ENCODE peak calls at places on chromosome 6, in four cellular contexts. G is WTC11, S is HepG2, V is GM12878. A is an unnamed sample.

GRCh38 chr6:89599727-89600126 is 38.8 kb downstream of the LYRM2 start:
- DNase-seq in V (no peak), G (no peak), S (no peak), A (no peak)

GRCh38 chr6:110547266-110547964 is 71.0 kb upstream of the SLC22A16 start:
- DNase-seq in V (no peak), S (peak; percentile 74), G (no peak), A (no peak)

GRCh38 chr6:32947552-32948465 is 5.1 kb downstream of the HLA-DMA start:
- DNase-seq in S (peak; percentile 58), V (peak; percentile 56), G (peak; percentile 63), A (no peak)

GRCh38 chr6:158011478-158011920 is 29.8 kb downstream of the SYNJ2 start:
- DNase-seq in S (peak; percentile 100), G (no peak), V (no peak), A (no peak)

GRCh38 chr6:156028310-156029131 is 572.9 kb upstream of the NOX3 start:
- DNase-seq in S (no peak), V (no peak), G (no peak), A (no peak)

GRCh38 chr6:85408039-85408438 is 41.8 kb upstream of the NT5E start:
- DNase-seq in V (no peak), G (no peak), S (no peak), A (no peak)

GRCh38 chr6:15086273-15087158 is 159.4 kb upstream of the JARID2 start:
- DNase-seq in V (no peak), S (no peak), G (no peak), A (peak; percentile 41)

GRCh38 chr6:9461161-9461560 is 953.7 kb downstream of the TFAP2A start:
- DNase-seq in G (no peak), V (no peak), S (no peak), A (no peak)

GRCh38 chr6:112337209-112337638 is 9.9 kb upstream of the RFPL4B start:
- DNase-seq in G (peak; percentile 61), S (peak; percentile 50), V (no peak), A (no peak)

GRCh38 chr6:124795879-124796838 is 166.1 kb upstream of the RNF217 start:
- DNase-seq in V (no peak), G (peak; percentile 53), S (no peak), A (peak; percentile 25)
- TF ChIP-seq NR2C2 in V (no peak), G (no peak), S (no peak), A (no peak)

DNA sequence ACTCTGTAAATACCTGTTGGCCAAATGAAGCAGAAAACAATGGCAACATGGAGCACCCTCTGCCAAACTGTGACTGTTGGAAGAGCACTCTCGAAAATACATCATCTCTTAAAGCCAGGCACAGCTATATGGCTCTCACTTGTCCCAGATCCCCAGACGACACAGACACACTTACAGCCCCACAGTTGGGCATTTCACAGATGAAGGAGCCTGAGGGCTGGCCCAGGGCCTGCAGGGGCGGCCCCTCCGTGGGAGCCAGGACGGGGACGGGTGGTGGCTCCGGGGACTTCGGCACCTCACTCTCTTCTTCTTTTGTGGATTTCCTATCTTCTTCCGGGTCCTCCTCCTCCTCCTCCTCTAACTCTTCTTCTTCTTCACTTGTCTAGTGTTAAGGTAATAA is 18.4 kb upstream of the MRPS10 start:
- DNase-seq in G (no peak), S (no peak), V (no peak), A (no peak)
- TF ChIP-seq NR2C2 in G (no peak), S (no peak), V (no peak), A (no peak)

DNA sequence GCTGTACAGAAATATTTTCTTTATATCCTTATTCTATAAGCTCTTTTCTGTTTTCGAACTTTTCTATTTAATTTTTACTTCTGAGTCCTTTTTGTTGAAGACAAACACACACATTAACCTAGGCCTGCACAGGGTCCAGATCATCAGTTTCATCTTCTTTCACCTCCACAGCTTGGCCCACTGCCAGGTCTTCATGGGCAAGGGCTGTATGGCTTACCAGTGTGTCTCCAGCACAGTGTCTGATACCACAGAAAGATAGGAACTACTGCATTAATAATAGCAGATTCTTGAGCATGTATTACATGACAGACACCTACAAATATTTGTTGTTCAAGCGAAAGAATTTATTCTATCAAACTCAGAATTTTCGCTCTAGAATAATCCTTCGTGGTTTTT is 24.4 kb downstream of the QKI start:
- DNase-seq in V (no peak), G (no peak), S (peak; percentile 49), A (peak; percentile 75)
- TF ChIP-seq NR2C2 in V (no peak), G (no peak), S (no peak), A (no peak)

GRCh38 chr6:30495993-30496392 is 6.7 kb downstream of the HLA-E start:
- DNase-seq in S (no peak), V (no peak), G (no peak), A (no peak)

GRCh38 chr6:30491963-30492616 is 2.8 kb downstream of the HLA-E start:
- DNase-seq in S (no peak), V (no peak), G (no peak), A (no peak)

GRCh38 chr6:30494275-30494990 is 5.1 kb downstream of the HLA-E start:
- DNase-seq in S (no peak), G (no peak), V (no peak), A (no peak)

GRCh38 chr6:30490031-30490876 is 945 bp downstream of the HLA-E start:
- DNase-seq in S (no peak), G (peak; percentile 77), V (peak; percentile 31), A (peak; percentile 84)

DNA sequence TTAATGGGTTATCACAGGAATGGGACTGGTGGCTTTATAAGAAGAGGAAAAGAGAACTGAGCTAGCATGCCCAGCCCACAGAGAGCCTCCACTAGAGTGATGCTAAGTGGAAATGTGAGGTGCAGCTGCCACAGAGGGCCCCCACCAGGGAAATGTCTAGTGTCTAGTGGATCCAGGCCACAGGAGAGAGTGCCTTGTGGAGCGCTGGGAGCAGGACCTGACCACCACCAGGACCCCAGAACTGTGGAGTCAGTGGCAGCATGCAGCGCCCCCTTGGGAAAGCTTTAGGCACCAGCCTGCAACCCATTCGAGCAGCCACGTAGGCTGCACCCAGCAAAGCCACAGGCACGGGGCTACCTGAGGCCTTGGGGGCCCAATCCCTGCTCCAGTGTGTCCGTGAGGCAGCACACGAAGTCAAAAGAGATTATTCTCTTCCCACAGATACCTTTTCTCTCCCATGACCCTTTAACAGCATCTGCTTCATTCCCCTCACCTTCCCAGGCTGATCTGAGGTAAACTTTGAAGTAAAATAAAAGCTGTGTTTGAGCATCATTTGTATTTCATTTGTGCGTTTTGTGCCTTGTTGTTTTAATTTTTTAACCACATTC is 4.4 kb downstream of the HLA-E start:
- DNase-seq in G (peak; percentile 79), V (no peak), S (no peak), A (peak; percentile 26)
- TF ChIP-seq NR2C2 in G (no peak), V (no peak), S (no peak), A (no peak)

DNA sequence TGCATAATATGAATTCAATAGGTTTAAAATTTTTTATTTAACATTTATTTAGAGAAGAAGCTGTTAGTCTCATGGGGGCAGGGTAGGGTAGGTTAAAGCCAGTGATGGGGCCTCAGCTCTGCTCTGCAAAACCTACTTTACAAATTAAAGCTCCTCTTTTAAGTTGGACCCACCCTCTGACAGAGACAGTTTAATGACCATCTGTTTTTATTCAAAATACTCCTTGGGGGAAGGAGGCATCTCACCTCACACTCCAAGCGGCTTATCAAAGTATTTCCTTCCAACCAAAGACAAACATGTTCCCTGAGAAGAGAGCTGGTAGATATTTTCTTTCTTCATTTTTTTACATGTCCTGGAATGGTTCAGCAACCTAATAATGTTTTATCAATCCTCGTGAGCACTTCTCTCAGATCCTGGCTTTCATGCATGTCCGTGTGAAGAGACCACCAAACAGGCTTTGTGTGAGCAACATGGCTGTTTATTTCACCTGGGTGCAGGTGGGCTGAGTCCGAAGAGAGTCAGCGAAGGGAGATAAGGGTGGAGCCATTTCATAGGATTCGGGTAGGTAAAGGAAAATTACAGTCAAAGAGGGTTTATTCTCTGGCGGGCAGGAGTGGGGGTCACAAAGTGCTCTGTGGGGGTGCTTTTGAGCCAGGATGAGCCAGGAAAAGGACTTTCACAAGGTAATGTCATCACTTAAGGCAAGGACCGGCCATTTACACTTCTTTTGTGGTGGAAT is 184.7 kb downstream of the GJA1 start:
- DNase-seq in S (no peak), V (no peak), G (peak; percentile 48), A (no peak)
- TF ChIP-seq NR2C2 in S (no peak), V (no peak), G (no peak), A (no peak)

A was measured in K562.